ENCODE peak calls at places on chromosomes 6 and 20, in seven cellular contexts. One of them, this sample, is unnamed.

GRCh38 chr6:134619789-134620188 is 301.9 kb upstream of the SGK1 start:
- DNase-seq in posterior cingulate gyrus: no peak
- DNase-seq in T1000: peak
- DNase-seq in right cardiac atrium: no peak
- DNase-seq in fibroblast of lung: peak
- DNase-seq in activated CD4-positive, alpha-beta T cell treated with anti-CD3 and anti-CD28 coated beads, Interleukin-2, amount 50 U/mL, for 4 hours: no peak
- DNase-seq in natural killer cell treated with Interleukin-12 subunit alpha and Interleukin-12 subunit beta and Interleukin-15 and Interleukin-18, amount 100 ng/mL, for 72 hours: no peak
- DNase-seq in this sample: peak

GRCh38 chr20:6767536-6768227 is at the start of gene BMP2:
- DNase-seq in activated CD4-positive, alpha-beta T cell treated with anti-CD3 and anti-CD28 coated beads, Interleukin-2, amount 50 U/mL, for 4 hours: no peak
- DNase-seq in T1000: peak
- DNase-seq in right cardiac atrium: peak
- DNase-seq in posterior cingulate gyrus: peak
- DNase-seq in natural killer cell treated with Interleukin-12 subunit alpha and Interleukin-12 subunit beta and Interleukin-15 and Interleukin-18, amount 100 ng/mL, for 72 hours: no peak
- DNase-seq in fibroblast of lung: peak
- DNase-seq in this sample: peak

GRCh38 chr6:16764188-16764950 is 3.1 kb upstream of the ATXN1 start:
- DNase-seq in right cardiac atrium: no peak
- DNase-seq in activated CD4-positive, alpha-beta T cell treated with anti-CD3 and anti-CD28 coated beads, Interleukin-2, amount 50 U/mL, for 4 hours: no peak
- DNase-seq in fibroblast of lung: peak
- DNase-seq in natural killer cell treated with Interleukin-12 subunit alpha and Interleukin-12 subunit beta and Interleukin-15 and Interleukin-18, amount 100 ng/mL, for 72 hours: no peak
- DNase-seq in T1000: no peak
- DNase-seq in posterior cingulate gyrus: no peak
- DNase-seq in this sample: peak

GRCh38 chr20:17807670-17808069 is 107.9 kb downstream of the BANF2 start:
- DNase-seq in activated CD4-positive, alpha-beta T cell treated with anti-CD3 and anti-CD28 coated beads, Interleukin-2, amount 50 U/mL, for 4 hours: no peak
- DNase-seq in natural killer cell treated with Interleukin-12 subunit alpha and Interleukin-12 subunit beta and Interleukin-15 and Interleukin-18, amount 100 ng/mL, for 72 hours: no peak
- DNase-seq in fibroblast of lung: no peak
- DNase-seq in T1000: no peak
- DNase-seq in posterior cingulate gyrus: no peak
- DNase-seq in right cardiac atrium: no peak
- DNase-seq in this sample: peak

GRCh38 chr6:15351631-15352030 is 105.8 kb downstream of the JARID2 start:
- DNase-seq in T1000: no peak
- DNase-seq in fibroblast of lung: peak
- DNase-seq in right cardiac atrium: peak
- DNase-seq in activated CD4-positive, alpha-beta T cell treated with anti-CD3 and anti-CD28 coated beads, Interleukin-2, amount 50 U/mL, for 4 hours: no peak
- DNase-seq in natural killer cell treated with Interleukin-12 subunit alpha and Interleukin-12 subunit beta and Interleukin-15 and Interleukin-18, amount 100 ng/mL, for 72 hours: no peak
- DNase-seq in posterior cingulate gyrus: no peak
- DNase-seq in this sample: peak

GRCh38 chr6:155026366-155027045 is 31.4 kb downstream of the TIAM2 start:
- DNase-seq in activated CD4-positive, alpha-beta T cell treated with anti-CD3 and anti-CD28 coated beads, Interleukin-2, amount 50 U/mL, for 4 hours: no peak
- DNase-seq in fibroblast of lung: peak
- DNase-seq in right cardiac atrium: no peak
- DNase-seq in posterior cingulate gyrus: no peak
- DNase-seq in natural killer cell treated with Interleukin-12 subunit alpha and Interleukin-12 subunit beta and Interleukin-15 and Interleukin-18, amount 100 ng/mL, for 72 hours: no peak
- DNase-seq in T1000: peak
- DNase-seq in this sample: peak

GRCh38 chr20:10939297-10939949 is 265.6 kb upstream of the JAG1 start:
- DNase-seq in natural killer cell treated with Interleukin-12 subunit alpha and Interleukin-12 subunit beta and Interleukin-15 and Interleukin-18, amount 100 ng/mL, for 72 hours: no peak
- DNase-seq in posterior cingulate gyrus: no peak
- DNase-seq in T1000: no peak
- DNase-seq in activated CD4-positive, alpha-beta T cell treated with anti-CD3 and anti-CD28 coated beads, Interleukin-2, amount 50 U/mL, for 4 hours: no peak
- DNase-seq in fibroblast of lung: peak
- DNase-seq in right cardiac atrium: no peak
- DNase-seq in this sample: peak

GRCh38 chr6:109082178-109082577 is 12.5 kb downstream of the SESN1 start:
- DNase-seq in fibroblast of lung: peak
- DNase-seq in right cardiac atrium: no peak
- DNase-seq in posterior cingulate gyrus: no peak
- DNase-seq in T1000: no peak
- DNase-seq in natural killer cell treated with Interleukin-12 subunit alpha and Interleukin-12 subunit beta and Interleukin-15 and Interleukin-18, amount 100 ng/mL, for 72 hours: no peak
- DNase-seq in activated CD4-positive, alpha-beta T cell treated with anti-CD3 and anti-CD28 coated beads, Interleukin-2, amount 50 U/mL, for 4 hours: no peak
- DNase-seq in this sample: peak

GRCh38 chr6:27608916-27609883 is 136.3 kb upstream of the ZNF184 start:
- DNase-seq in posterior cingulate gyrus: no peak
- DNase-seq in natural killer cell treated with Interleukin-12 subunit alpha and Interleukin-12 subunit beta and Interleukin-15 and Interleukin-18, amount 100 ng/mL, for 72 hours: no peak
- DNase-seq in T1000: no peak
- DNase-seq in right cardiac atrium: no peak
- DNase-seq in fibroblast of lung: peak
- DNase-seq in activated CD4-positive, alpha-beta T cell treated with anti-CD3 and anti-CD28 coated beads, Interleukin-2, amount 50 U/mL, for 4 hours: no peak
- DNase-seq in this sample: peak

GRCh38 chr6:170251776-170252571 is 38.9 kb downstream of the DLL1 start:
- DNase-seq in activated CD4-positive, alpha-beta T cell treated with anti-CD3 and anti-CD28 coated beads, Interleukin-2, amount 50 U/mL, for 4 hours: no peak
- DNase-seq in T1000: no peak
- DNase-seq in natural killer cell treated with Interleukin-12 subunit alpha and Interleukin-12 subunit beta and Interleukin-15 and Interleukin-18, amount 100 ng/mL, for 72 hours: peak
- DNase-seq in right cardiac atrium: no peak
- DNase-seq in posterior cingulate gyrus: no peak
- DNase-seq in fibroblast of lung: no peak
- DNase-seq in this sample: no peak

GRCh38 chr6:122381494-122382083 is 17.9 kb upstream of the HSF2 start:
- DNase-seq in fibroblast of lung: peak
- DNase-seq in activated CD4-positive, alpha-beta T cell treated with anti-CD3 and anti-CD28 coated beads, Interleukin-2, amount 50 U/mL, for 4 hours: peak
- DNase-seq in right cardiac atrium: no peak
- DNase-seq in T1000: peak
- DNase-seq in posterior cingulate gyrus: no peak
- DNase-seq in natural killer cell treated with Interleukin-12 subunit alpha and Interleukin-12 subunit beta and Interleukin-15 and Interleukin-18, amount 100 ng/mL, for 72 hours: no peak
- DNase-seq in this sample: peak

GRCh38 chr6:139051396-139052070 is 23.0 kb downstream of the ABRACL start:
- DNase-seq in right cardiac atrium: no peak
- DNase-seq in natural killer cell treated with Interleukin-12 subunit alpha and Interleukin-12 subunit beta and Interleukin-15 and Interleukin-18, amount 100 ng/mL, for 72 hours: no peak
- DNase-seq in fibroblast of lung: no peak
- DNase-seq in activated CD4-positive, alpha-beta T cell treated with anti-CD3 and anti-CD28 coated beads, Interleukin-2, amount 50 U/mL, for 4 hours: no peak
- DNase-seq in T1000: no peak
- DNase-seq in posterior cingulate gyrus: no peak
- DNase-seq in this sample: no peak

GRCh38 chr6:72704979-72705378 is 83.1 kb downstream of the KCNQ5 start:
- DNase-seq in posterior cingulate gyrus: no peak
- DNase-seq in activated CD4-positive, alpha-beta T cell treated with anti-CD3 and anti-CD28 coated beads, Interleukin-2, amount 50 U/mL, for 4 hours: no peak
- DNase-seq in fibroblast of lung: no peak
- DNase-seq in right cardiac atrium: no peak
- DNase-seq in natural killer cell treated with Interleukin-12 subunit alpha and Interleukin-12 subunit beta and Interleukin-15 and Interleukin-18, amount 100 ng/mL, for 72 hours: no peak
- DNase-seq in T1000: no peak
- DNase-seq in this sample: no peak

GRCh38 chr6:134631398-134631924 is 313.5 kb upstream of the SGK1 start:
- DNase-seq in fibroblast of lung: no peak
- DNase-seq in natural killer cell treated with Interleukin-12 subunit alpha and Interleukin-12 subunit beta and Interleukin-15 and Interleukin-18, amount 100 ng/mL, for 72 hours: no peak
- DNase-seq in activated CD4-positive, alpha-beta T cell treated with anti-CD3 and anti-CD28 coated beads, Interleukin-2, amount 50 U/mL, for 4 hours: no peak
- DNase-seq in T1000: no peak
- DNase-seq in posterior cingulate gyrus: no peak
- DNase-seq in right cardiac atrium: no peak
- DNase-seq in this sample: no peak

GRCh38 chr20:64142546-64142945 is 21.7 kb upstream of the MYT1 start:
- DNase-seq in right cardiac atrium: peak
- DNase-seq in posterior cingulate gyrus: no peak
- DNase-seq in T1000: no peak
- DNase-seq in natural killer cell treated with Interleukin-12 subunit alpha and Interleukin-12 subunit beta and Interleukin-15 and Interleukin-18, amount 100 ng/mL, for 72 hours: peak
- DNase-seq in fibroblast of lung: no peak
- DNase-seq in activated CD4-positive, alpha-beta T cell treated with anti-CD3 and anti-CD28 coated beads, Interleukin-2, amount 50 U/mL, for 4 hours: no peak
- DNase-seq in this sample: no peak

GRCh38 chr20:43794326-43794725 is 67.5 kb upstream of the GTSF1L start:
- DNase-seq in activated CD4-positive, alpha-beta T cell treated with anti-CD3 and anti-CD28 coated beads, Interleukin-2, amount 50 U/mL, for 4 hours: no peak
- DNase-seq in posterior cingulate gyrus: no peak
- DNase-seq in natural killer cell treated with Interleukin-12 subunit alpha and Interleukin-12 subunit beta and Interleukin-15 and Interleukin-18, amount 100 ng/mL, for 72 hours: no peak
- DNase-seq in T1000: no peak
- DNase-seq in right cardiac atrium: no peak
- DNase-seq in fibroblast of lung: no peak
- DNase-seq in this sample: no peak

This sample was measured in IMR-90.